ENCODE peak calls at places on chromosomes 13 and 19, in ten cellular contexts. X is stimulated activated CD8-positive, alpha-beta memory T cell treated with anti-CD3 and anti-CD28 coated beads, Interleukin-2, amount 100 ng/mL, for 1 hour; J is tibial artery; R is occipital lobe; T is HS-27A; E is DMS 273 treated with DMSO at 0.1 percent for 48 hours; W is NCI-H1417 treated with DMSO at 0.1 percent for 48 hours; A is activated CD4-positive, alpha-beta T cell treated with anti-CD3 and anti-CD28 coated beads, Interleukin-2, amount 10 ng/mL, durations not matched to agents 24 days and 14 days; M is COR-L47; N is smooth muscle cell of the brain vasculature. Q is an unnamed sample.

GRCh38 chr13:46341112-46341711 is 45.8 kb downstream of the RUBCNL start:
- DNase-seq in W (no peak), A (peak), X (no peak), N (peak), R (no peak), M (no peak), T (no peak), E (no peak), J (no peak), Q (no peak)

GRCh38 chr19:1041835-1042685 is 2.2 kb downstream of the ABCA7 start:
- DNase-seq in T (no peak), J (no peak), R (no peak), M (no peak), E (no peak), X (no peak), N (no peak), W (no peak), A (no peak), Q (no peak)

GRCh38 chr19:30357580-30357954 is 14.6 kb upstream of the ZNF536 start:
- DNase-seq in M (no peak), X (no peak), E (no peak), N (no peak), A (no peak), R (no peak), T (no peak), J (peak), W (no peak), Q (no peak)

GRCh38 chr13:76440568-76440967 is 445.6 kb downstream of the KCTD12 start:
- DNase-seq in E (no peak), A (no peak), T (no peak), M (no peak), J (no peak), N (no peak), R (no peak), W (no peak), X (no peak), Q (no peak)

GRCh38 chr19:3154957-3155736 is 19.3 kb downstream of the GNA15 start:
- DNase-seq in T (peak), A (peak), X (peak), W (no peak), E (peak), M (no peak), R (no peak), N (peak), J (peak), Q (no peak)

GRCh38 chr13:111373486-111373885 is 53.0 kb downstream of the TEX29 start:
- DNase-seq in A (peak), R (no peak), N (no peak), J (no peak), M (no peak), X (no peak), T (no peak), E (no peak), W (no peak), Q (no peak)

GRCh38 chr19:4537953-4538600 is 1.8 kb downstream of the LRG1 start:
- DNase-seq in T (no peak), N (no peak), M (no peak), E (no peak), W (no peak), J (no peak), A (no peak), X (no peak), R (no peak), Q (no peak)

GRCh38 chr19:41546386-41546789 is 29.6 kb upstream of the CEACAM21 start:
- DNase-seq in W (no peak), J (no peak), E (no peak), M (no peak), R (no peak), X (no peak), N (no peak), T (no peak), A (peak), Q (no peak)

GRCh38 chr13:96551540-96551939 is 442.7 kb downstream of the OXGR1 start:
- DNase-seq in A (no peak), N (no peak), M (peak), R (peak), E (no peak), T (no peak), X (no peak), J (no peak), W (peak), Q (peak)

GRCh38 chr19:32318884-32319520 is 26.4 kb upstream of the ZNF507 start:
- DNase-seq in E (no peak), M (no peak), X (no peak), N (no peak), R (no peak), A (no peak), J (no peak), W (no peak), T (no peak), Q (no peak)

GRCh38 chr19:30780032-30780431 is 407.8 kb downstream of the ZNF536 start:
- DNase-seq in N (no peak), E (no peak), T (no peak), X (no peak), J (no peak), A (peak), W (no peak), R (no peak), M (no peak), Q (no peak)

GRCh38 chr19:17326595-17326966 is 8.1 kb downstream of the ANO8 start:
- DNase-seq in M (no peak), A (no peak), X (no peak), E (no peak), R (no peak), W (no peak), J (no peak), N (no peak), T (no peak), Q (no peak)

GRCh38 chr19:45211751-45212381 is 33.3 kb downstream of the BLOC1S3 start:
- DNase-seq in X (no peak), E (no peak), N (no peak), A (no peak), W (no peak), R (no peak), T (no peak), M (no peak), J (no peak), Q (no peak)

GRCh38 chr19:50190439-50190891 is 13.0 kb upstream of the MYH14 start:
- DNase-seq in M (no peak), E (no peak), R (no peak), T (no peak), A (no peak), X (no peak), J (no peak), W (no peak), N (no peak), Q (no peak)

GRCh38 chr13:26061947-26062346 is 10.1 kb upstream of the SHISA2 start:
- DNase-seq in E (no peak), J (no peak), R (no peak), W (no peak), N (peak), A (no peak), T (no peak), M (no peak), X (no peak), Q (no peak)

GRCh38 chr13:101579291-101579802 is 126.9 kb downstream of the ITGBL1 start:
- DNase-seq in X (no peak), J (no peak), W (peak), A (no peak), T (no peak), M (peak), N (peak), E (no peak), R (no peak), Q (no peak)